ENCODE peak calls at places on chromosomes 16 and 17, in eight cellular contexts. U is activated CD4-positive, alpha-beta T cell treated with anti-CD3 and anti-CD28 coated beads for 24 hours; G is kidney glomerular epithelial cell; I is NAMALWA; Q is NCI-H1092 treated with DMSO at 0.1 percent for 48 hours; M is cerebellar cortex; K is HEK293T; A is CD4-positive, alpha-beta T cell. S is an unnamed sample.

GRCh38 chr17:66791337-66791736 is 43.6 kb upstream of the CACNG5 start:
- DNase-seq in G (no peak), K (no peak), U (no peak), M (peak), Q (peak), I (no peak), A (no peak), S (no peak)

GRCh38 chr16:56409195-56409594 is 16.1 kb downstream of the AMFR start:
- DNase-seq in K (no peak), Q (no peak), I (no peak), A (no peak), U (no peak), M (no peak), G (no peak), S (no peak)

GRCh38 chr17:41906465-41907184 is 12.1 kb downstream of the ACLY start:
- DNase-seq in Q (no peak), G (no peak), M (no peak), U (no peak), I (no peak), K (no peak), A (no peak), S (no peak)

GRCh38 chr16:20960899-20961298 is 60.3 kb downstream of the LYRM1 start:
- DNase-seq in A (no peak), M (no peak), K (no peak), U (no peak), Q (no peak), G (no peak), I (no peak), S (no peak)

GRCh38 chr17:34720760-34721159 is 141.4 kb downstream of the TMEM132E start:
- DNase-seq in K (no peak), Q (no peak), I (no peak), A (no peak), G (no peak), M (no peak), U (no peak), S (no peak)

GRCh38 chr17:74995847-74996246 is 8.4 kb downstream of the CDR2L start:
- DNase-seq in Q (no peak), U (no peak), A (no peak), K (no peak), G (no peak), M (no peak), I (no peak), S (no peak)

GRCh38 chr16:29806096-29806579 is at the start of gene MAZ:
- DNase-seq in A (no peak), M (no peak), K (no peak), I (no peak), U (no peak), G (no peak), Q (peak), S (no peak)

GRCh38 chr16:27463741-27464662 is 62.0 kb downstream of the IL21R start:
- DNase-seq in U (no peak), K (no peak), I (no peak), G (no peak), A (peak), Q (no peak), M (no peak), S (no peak)

GRCh38 chr17:8227238-8227581 is 16.8 kb upstream of the AURKB start:
- DNase-seq in K (peak), Q (no peak), M (no peak), A (no peak), I (no peak), G (no peak), U (no peak), S (no peak)

GRCh38 chr17:36183811-36184765 is 7.7 kb upstream of the TBC1D3B start:
- DNase-seq in K (no peak), Q (no peak), G (no peak), I (no peak), U (no peak), A (no peak), M (no peak), S (no peak)

GRCh38 chr17:28216528-28216927 is 102.5 kb upstream of the TMEM97 start:
- DNase-seq in G (no peak), I (no peak), K (no peak), U (no peak), A (no peak), Q (no peak), M (no peak), S (no peak)

GRCh38 chr17:77498875-77499698 is 358.3 kb downstream of the SEC14L1 start:
- DNase-seq in Q (no peak), U (no peak), A (no peak), I (no peak), M (no peak), K (no peak), G (no peak), S (no peak)

GRCh38 chr16:59545666-59546065 is 811.5 kb upstream of the GOT2 start:
- DNase-seq in Q (no peak), G (no peak), I (no peak), K (no peak), U (no peak), A (no peak), M (no peak), S (no peak)

GRCh38 chr16:80265624-80266306 is 275.0 kb upstream of the DYNLRB2 start:
- DNase-seq in G (no peak), Q (no peak), U (no peak), M (no peak), K (no peak), A (no peak), I (no peak), S (no peak)

GRCh38 chr16:56930516-56931252 is 1.3 kb upstream of the HERPUD1 start:
- DNase-seq in A (no peak), I (peak), G (no peak), Q (peak), M (no peak), K (no peak), U (no peak), S (no peak)

GRCh38 chr17:75047398-75048098 is 523 bp downstream of the KCTD2 start:
- DNase-seq in Q (no peak), G (peak), U (no peak), A (peak), M (peak), K (no peak), I (peak), S (peak)

GRCh38 chr17:81869221-81870154 is 1.6 kb downstream of the ARHGDIA start:
- DNase-seq in I (no peak), A (no peak), U (peak), K (peak), Q (no peak), G (no peak), M (peak), S (peak)

GRCh38 chr16:21950782-21951521 is 2.2 kb upstream of the UQCRC2 start:
- DNase-seq in A (peak), G (peak), U (no peak), Q (no peak), M (peak), K (peak), I (peak), S (no peak)

GRCh38 chr16:85316321-85316919 is 204.1 kb upstream of the CIBAR2 start:
- DNase-seq in U (peak), G (peak), A (no peak), I (peak), M (peak), Q (peak), K (peak), S (peak)

GRCh38 chr17:63635787-63636186 is 13.6 kb downstream of the MAP3K3 start:
- DNase-seq in M (peak), K (no peak), A (no peak), G (no peak), I (no peak), Q (no peak), U (no peak), S (no peak)